ENCODE peak calls at places on chromosomes 5 and 9, in four cellular contexts. J, V, U and M are unnamed samples.

GRCh38 chr9:130938652-130939404 is at the start of gene FIBCD1:
- ATAC-seq in J (no peak), V (peak; percentile 72), U (peak; percentile 53), M (no peak)

GRCh38 chr5:22900801-22901310 is 47.7 kb upstream of the CDH12 start:
- ATAC-seq in J (no peak), V (no peak), U (no peak), M (no peak)

GRCh38 chr5:36066540-36067210 is at the start of gene UGT3A2:
- ATAC-seq in J (peak; percentile 38), V (no peak), U (no peak), M (no peak)

GRCh38 chr5:44645502-44645901 is 163.2 kb upstream of the MRPS30 start:
- ATAC-seq in J (no peak), V (no peak), U (no peak), M (no peak)

GRCh38 chr5:78972654-78973428 is 12.3 kb downstream of the ARSB start:
- ATAC-seq in J (peak; percentile 60), V (no peak), U (peak; percentile 79), M (no peak)

GRCh38 chr5:74877624-74878304 is 11.6 kb upstream of the FAM169A start:
- ATAC-seq in J (no peak), V (no peak), U (no peak), M (no peak)

GRCh38 chr9:127761491-127761904 is 17.0 kb downstream of the SH2D3C start:
- ATAC-seq in J (no peak), V (no peak), U (no peak), M (no peak)

GRCh38 chr9:91160181-91160580 is 201.5 kb downstream of the AUH start:
- ATAC-seq in J (no peak), V (no peak), U (no peak), M (no peak)

GRCh38 chr9:7118653-7119052 is 360.9 kb downstream of the KDM4C start:
- ATAC-seq in J (no peak), V (no peak), U (no peak), M (no peak)

GRCh38 chr9:19049872-19050636 is 827 bp downstream of the RRAGA start:
- ATAC-seq in J (no peak), V (peak; percentile 13), U (peak; percentile 10), M (no peak)

GRCh38 chr9:111442360-111443027 is 41.7 kb downstream of the ECPAS start:
- ATAC-seq in J (no peak), V (no peak), U (no peak), M (no peak)

GRCh38 chr5:36777105-36777757 is 99.3 kb upstream of the NIPBL start:
- ATAC-seq in J (peak; percentile 68), V (peak; percentile 96), U (peak; percentile 72), M (no peak)

GRCh38 chr5:16492398-16493175 is 27.0 kb upstream of the ZNF622 start:
- ATAC-seq in J (peak; percentile 64), V (no peak), U (no peak), M (peak; percentile 77)

GRCh38 chr5:34656001-34656699 is at the start of gene RAI14:
- ATAC-seq in J (peak; percentile 91), V (peak; percentile 87), U (peak; percentile 78), M (peak; percentile 94)

GRCh38 chr9:126440938-126441337 is 114.3 kb downstream of the MVB12B start:
- ATAC-seq in J (no peak), V (no peak), U (no peak), M (no peak)

GRCh38 chr9:131266301-131267229 is 9.7 kb downstream of the FAM78A start:
- ATAC-seq in J (peak; percentile 44), V (peak; percentile 2), U (no peak), M (no peak)

GRCh38 chr9:27664136-27664819 is 91.0 kb upstream of the C9orf72 start:
- ATAC-seq in J (no peak), V (no peak), U (no peak), M (no peak)

GRCh38 chr9:91905958-91906585 is 44.0 kb downstream of the ROR2 start:
- ATAC-seq in J (peak; percentile 66), V (peak; percentile 80), U (no peak), M (peak; percentile 30)

GRCh38 chr5:107855171-107855570 is 184.4 kb upstream of the EFNA5 start:
- ATAC-seq in J (no peak), V (no peak), U (no peak), M (no peak)

GRCh38 chr5:96177303-96177869 is 215.7 kb upstream of the ELL2 start:
- ATAC-seq in J (no peak), V (no peak), U (peak; percentile 55), M (no peak)

GRCh38 chr5:40401965-40402364 is 277.8 kb upstream of the PTGER4 start:
- ATAC-seq in J (no peak), V (no peak), U (peak; percentile 13), M (no peak)

GRCh38 chr9:28810375-28811075 is 1237.2 kb upstream of the C9orf72 start:
- ATAC-seq in J (no peak), V (no peak), U (no peak), M (no peak)

GRCh38 chr9:127256324-127256723 is 8.2 kb upstream of the GARNL3 start:
- ATAC-seq in J (no peak), V (no peak), U (no peak), M (no peak)

GRCh38 chr9:134293031-134293521 is 33.2 kb upstream of the RXRA start:
- ATAC-seq in J (no peak), V (no peak), U (no peak), M (no peak)

GRCh38 chr9:121350993-121351561 is 19.0 kb downstream of the STOM start:
- ATAC-seq in J (peak; percentile 58), V (peak; percentile 83), U (peak; percentile 69), M (peak; percentile 78)

GRCh38 chr9:31304576-31304975 is 1079.9 kb upstream of the ACO1 start:
- ATAC-seq in J (no peak), V (no peak), U (no peak), M (peak; percentile 68)

GRCh38 chr5:143629871-143630658 is 181.9 kb upstream of the HMHB1 start:
- ATAC-seq in J (no peak), V (no peak), U (peak; percentile 89), M (no peak)

GRCh38 chr5:107230367-107230766 is 440.4 kb downstream of the EFNA5 start:
- ATAC-seq in J (peak; percentile 63), V (no peak), U (no peak), M (no peak)

GRCh38 chr5:137352095-137352494 is 147.0 kb downstream of the SPOCK1 start:
- ATAC-seq in J (no peak), V (no peak), U (no peak), M (no peak)

GRCh38 chr9:76302947-76303550 is 91.2 kb downstream of the RFK start:
- ATAC-seq in J (no peak), V (peak; percentile 67), U (peak; percentile 79), M (no peak)

GRCh38 chr9:116316231-116316630 is 162.6 kb downstream of the PAPPA start:
- ATAC-seq in J (no peak), V (no peak), U (no peak), M (no peak)

GRCh38 chr5:131671994-131672655 is 37.1 kb upstream of the RAPGEF6 start:
- ATAC-seq in J (peak; percentile 95), V (peak; percentile 69), U (peak; percentile 91), M (peak; percentile 96)

GRCh38 chr5:98483301-98483700 is 290.2 kb upstream of the RGMB start:
- ATAC-seq in J (no peak), V (no peak), U (peak; percentile 63), M (no peak)

GRCh38 chr5:178309271-178310008 is 76.8 kb upstream of the PHYKPL start:
- ATAC-seq in J (peak; percentile 4), V (peak; percentile 59), U (no peak), M (no peak)

GRCh38 chr9:108973876-108974275 is 39.4 kb downstream of the CTNNAL1 start:
- ATAC-seq in J (peak; percentile 84), V (no peak), U (no peak), M (no peak)

GRCh38 chr9:125455876-125456275 is 194.2 kb downstream of the GAPVD1 start:
- ATAC-seq in J (no peak), V (no peak), U (no peak), M (no peak)

GRCh38 chr9:78811562-78812276 is 514.8 kb downstream of the PSAT1 start:
- ATAC-seq in J (no peak), V (no peak), U (peak; percentile 46), M (no peak)

GRCh38 chr5:57184322-57184721 is 10.5 kb downstream of the GPBP1 start:
- ATAC-seq in J (no peak), V (peak; percentile 32), U (no peak), M (no peak)

GRCh38 chr9:82234160-82234943 is 245.8 kb downstream of the SPATA31D1 start:
- ATAC-seq in J (no peak), V (no peak), U (no peak), M (no peak)

DNA sequence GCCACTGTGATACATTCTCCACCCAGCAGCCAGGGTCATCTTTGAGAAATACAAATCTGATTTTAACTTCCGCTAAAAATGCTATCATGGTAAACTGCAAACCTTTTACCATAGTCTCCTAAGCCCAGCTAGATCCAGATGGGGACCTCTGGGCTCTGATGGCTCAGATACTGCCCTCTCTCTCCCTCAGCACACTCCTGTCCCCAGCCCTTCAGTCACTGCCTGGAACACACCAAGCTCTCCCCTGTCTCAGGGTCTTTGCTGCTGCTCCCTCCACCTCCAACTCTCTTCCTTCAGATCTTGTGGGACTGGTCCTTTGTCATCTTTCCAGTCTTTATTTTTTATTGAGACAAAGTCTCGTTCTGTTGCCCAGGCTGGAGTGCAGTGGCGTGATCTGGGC is 65.1 kb downstream of the SPRY4 start:
- ATAC-seq in J (no peak), V (peak; percentile 62), U (no peak), M (no peak)
- TF ChIP-seq POLR2A in J (no peak), V (no peak), U (no peak), M (no peak)

GRCh38 chr5:10441083-10441991 is at the start of gene ROPN1L:
- ATAC-seq in J (peak; percentile 98), V (peak; percentile 94), U (peak; percentile 95), M (peak; percentile 98)
- TF ChIP-seq POLR2A in J (peak; percentile 71), V (peak; percentile 84), U (peak; percentile 26), M (no peak)

GRCh38 chr5:55160493-55161209 is 680 bp downstream of the GPX8 start:
- ATAC-seq in J (peak; percentile 79), V (no peak), U (peak; percentile 80), M (peak; percentile 83)
- TF ChIP-seq POLR2A in J (no peak), V (no peak), U (peak; percentile 97), M (no peak)

GRCh38 chr5:176575488-176576422 is 26.6 kb downstream of the CDHR2 start:
- ATAC-seq in J (no peak), V (no peak), U (no peak), M (no peak)

GRCh38 chr5:176575066-176575465 is 25.9 kb downstream of the CDHR2 start:
- ATAC-seq in J (no peak), V (no peak), U (no peak), M (no peak)

GRCh38 chr5:176579323-176579722 is 30.2 kb downstream of the CDHR2 start:
- ATAC-seq in J (no peak), V (no peak), U (peak; percentile 80), M (no peak)

GRCh38 chr5:176577312-176578176 is 28.4 kb downstream of the CDHR2 start:
- ATAC-seq in J (no peak), V (no peak), U (no peak), M (no peak)

GRCh38 chr5:176578391-176578808 is 29.3 kb downstream of the CDHR2 start:
- ATAC-seq in J (peak; percentile 17), V (peak; percentile 87), U (no peak), M (no peak)
- TF ChIP-seq POLR2A in J (no peak), V (no peak), U (no peak), M (no peak)

GRCh38 chr5:69492391-69493234 is at the start of gene OCLN:
- ATAC-seq in J (peak; percentile 75), V (peak; percentile 56), U (peak; percentile 61), M (peak; percentile 25)
- TF ChIP-seq POLR2A in J (no peak), V (no peak), U (no peak), M (no peak)